ENCODE peak calls at places on chromosomes 6 and 20, in five cellular contexts. U is cardiac septum, A is NCI-H446, Q is endodermal cell, V is MCF 10A. F is an unnamed sample.

GRCh38 chr20:19757973-19758887 is at the start of gene RIN2:
- DNase-seq in U (peak; percentile 94), A (peak; percentile 66), Q (peak; percentile 98), V (peak; percentile 82), F (peak; percentile 40)

GRCh38 chr6:1212919-1213318 is 99.0 kb upstream of the FOXQ1 start:
- DNase-seq in U (no peak), A (no peak), Q (no peak), V (no peak), F (no peak)

GRCh38 chr6:134707342-134707982 is 242.4 kb downstream of the ALDH8A1 start:
- DNase-seq in U (no peak), A (no peak), Q (peak; percentile 72), V (peak; percentile 71), F (peak; percentile 50)

GRCh38 chr20:419556-420168 is 11.6 kb downstream of the RBCK1 start:
- DNase-seq in U (peak; percentile 15), A (no peak), Q (no peak), V (no peak), F (no peak)

GRCh38 chr20:2814587-2815051 is at the start of gene C20orf141:
- DNase-seq in U (peak; percentile 73), A (peak; percentile 55), Q (peak; percentile 54), V (peak; percentile 95), F (peak; percentile 94)

GRCh38 chr6:84979541-84979940 is 215.1 kb upstream of the TBX18 start:
- DNase-seq in U (no peak), A (no peak), Q (no peak), V (peak; percentile 37), F (no peak)

GRCh38 chr6:73710470-73710869 is 14.5 kb downstream of the CD109 start:
- DNase-seq in U (no peak), A (no peak), Q (no peak), V (peak; percentile 94), F (peak; percentile 75)

GRCh38 chr6:73325656-73326055 is 28.4 kb downstream of the DPPA5 start:
- DNase-seq in U (no peak), A (no peak), Q (no peak), V (no peak), F (no peak)

GRCh38 chr6:147759088-147759487 is 250.6 kb downstream of the SAMD5 start:
- DNase-seq in U (no peak), A (peak; percentile 67), Q (no peak), V (peak; percentile 59), F (no peak)